ENCODE peak calls at places on chromosomes 1 and 21, in four cellular contexts. One of them, this sample, is unnamed.

GRCh38 chr21:32141009-32141357 is 137.9 kb downstream of the MIS18A start:
- DNase-seq in fibroblast of pulmonary artery: no peak
- DNase-seq in NCI-H345: no peak
- DNase-seq in iPS-NIHi11: no peak
- DNase-seq in this sample: no peak

GRCh38 chr21:45328198-45329087 is 40.7 kb upstream of the POFUT2 start:
- DNase-seq in fibroblast of pulmonary artery: no peak
- DNase-seq in NCI-H345: no peak
- DNase-seq in iPS-NIHi11: no peak
- DNase-seq in this sample: no peak

GRCh38 chr1:226419284-226419683 is 11.4 kb upstream of the PARP1 start:
- DNase-seq in fibroblast of pulmonary artery: no peak
- DNase-seq in NCI-H345: no peak
- DNase-seq in iPS-NIHi11: no peak
- DNase-seq in this sample: no peak

GRCh38 chr1:42128499-42128898 is 24.7 kb upstream of the GUCA2B start:
- DNase-seq in fibroblast of pulmonary artery: no peak
- DNase-seq in NCI-H345: no peak
- DNase-seq in iPS-NIHi11: no peak
- DNase-seq in this sample: no peak

GRCh38 chr21:39934895-39935294 is 67.7 kb downstream of the PCP4 start:
- DNase-seq in fibroblast of pulmonary artery: no peak
- DNase-seq in NCI-H345: no peak
- DNase-seq in iPS-NIHi11: no peak
- DNase-seq in this sample: no peak

GRCh38 chr21:10425856-10426255 is 95.5 kb upstream of the TPTE start:
- DNase-seq in fibroblast of pulmonary artery: no peak
- DNase-seq in NCI-H345: no peak
- DNase-seq in iPS-NIHi11: no peak
- DNase-seq in this sample: no peak

GRCh38 chr1:221768444-221769066 is 26.7 kb upstream of the DUSP10 start:
- DNase-seq in fibroblast of pulmonary artery: peak
- DNase-seq in NCI-H345: no peak
- DNase-seq in iPS-NIHi11: no peak
- DNase-seq in this sample: no peak

GRCh38 chr21:42498012-42498411 is 2.0 kb upstream of the RSPH1 start:
- DNase-seq in fibroblast of pulmonary artery: no peak
- DNase-seq in NCI-H345: no peak
- DNase-seq in iPS-NIHi11: no peak
- DNase-seq in this sample: no peak

GRCh38 chr1:198950036-198950435 is 311.2 kb downstream of the PTPRC start:
- DNase-seq in fibroblast of pulmonary artery: no peak
- DNase-seq in NCI-H345: no peak
- DNase-seq in iPS-NIHi11: no peak
- DNase-seq in this sample: no peak

GRCh38 chr1:66253330-66253921 is 280.5 kb upstream of the SGIP1 start:
- DNase-seq in fibroblast of pulmonary artery: peak
- DNase-seq in NCI-H345: peak
- DNase-seq in iPS-NIHi11: peak
- DNase-seq in this sample: no peak

GRCh38 chr1:154663656-154664055 is 55.7 kb upstream of the ADAR start:
- DNase-seq in fibroblast of pulmonary artery: no peak
- DNase-seq in NCI-H345: no peak
- DNase-seq in iPS-NIHi11: no peak
- DNase-seq in this sample: no peak

GRCh38 chr1:196355206-196355786 is 252.9 kb downstream of the KCNT2 start:
- DNase-seq in fibroblast of pulmonary artery: peak
- DNase-seq in NCI-H345: peak
- DNase-seq in iPS-NIHi11: no peak
- DNase-seq in this sample: peak

GRCh38 chr21:43305811-43306311 is 121.1 kb downstream of the SIK1 start:
- DNase-seq in fibroblast of pulmonary artery: no peak
- DNase-seq in NCI-H345: no peak
- DNase-seq in iPS-NIHi11: no peak
- DNase-seq in this sample: no peak

GRCh38 chr1:224456637-224456953 is 22.0 kb upstream of the WDR26 start:
- DNase-seq in fibroblast of pulmonary artery: no peak
- DNase-seq in NCI-H345: no peak
- DNase-seq in iPS-NIHi11: no peak
- DNase-seq in this sample: no peak

GRCh38 chr1:246492611-246493245 is 14.4 kb downstream of the SMYD3 start:
- DNase-seq in fibroblast of pulmonary artery: peak
- DNase-seq in NCI-H345: peak
- DNase-seq in iPS-NIHi11: peak
- DNase-seq in this sample: peak

GRCh38 chr1:180181048-180181447 is 26.4 kb downstream of the QSOX1 start:
- DNase-seq in fibroblast of pulmonary artery: peak
- DNase-seq in NCI-H345: peak
- DNase-seq in iPS-NIHi11: no peak
- DNase-seq in this sample: no peak

GRCh38 chr1:74629283-74629682 is 44.3 kb downstream of the ERICH3 start:
- DNase-seq in fibroblast of pulmonary artery: no peak
- DNase-seq in NCI-H345: peak
- DNase-seq in iPS-NIHi11: peak
- DNase-seq in this sample: no peak

GRCh38 chr1:6911974-6912373 is 126.7 kb downstream of the CAMTA1 start:
- DNase-seq in fibroblast of pulmonary artery: peak
- DNase-seq in NCI-H345: no peak
- DNase-seq in iPS-NIHi11: no peak
- DNase-seq in this sample: no peak

GRCh38 chr1:26037904-26038303 is 8.0 kb downstream of the SLC30A2 start:
- DNase-seq in fibroblast of pulmonary artery: no peak
- DNase-seq in NCI-H345: no peak
- DNase-seq in iPS-NIHi11: no peak
- DNase-seq in this sample: no peak

GRCh38 chr1:29673669-29674624 is 437.6 kb downstream of the PTPRU start:
- DNase-seq in fibroblast of pulmonary artery: no peak
- DNase-seq in NCI-H345: no peak
- DNase-seq in iPS-NIHi11: no peak
- DNase-seq in this sample: no peak

GRCh38 chr1:211737115-211738035 is 62.0 kb upstream of the NEK2 start:
- DNase-seq in fibroblast of pulmonary artery: no peak
- DNase-seq in NCI-H345: no peak
- DNase-seq in iPS-NIHi11: no peak
- DNase-seq in this sample: no peak

GRCh38 chr1:100354971-100355394 is 2.7 kb downstream of the CDC14A start:
- DNase-seq in fibroblast of pulmonary artery: peak
- DNase-seq in NCI-H345: peak
- DNase-seq in iPS-NIHi11: peak
- DNase-seq in this sample: no peak

GRCh38 chr1:207965602-207966387 is 54.9 kb upstream of the CD34 start:
- DNase-seq in fibroblast of pulmonary artery: no peak
- DNase-seq in NCI-H345: no peak
- DNase-seq in iPS-NIHi11: no peak
- DNase-seq in this sample: no peak

GRCh38 chr1:19067187-19067911 is 110.9 kb upstream of the IFFO2 start:
- DNase-seq in fibroblast of pulmonary artery: no peak
- DNase-seq in NCI-H345: peak
- DNase-seq in iPS-NIHi11: peak
- DNase-seq in this sample: no peak

GRCh38 chr1:169745015-169745861 is 11.4 kb upstream of the SELE start:
- DNase-seq in fibroblast of pulmonary artery: peak
- DNase-seq in NCI-H345: no peak
- DNase-seq in iPS-NIHi11: no peak
- DNase-seq in this sample: peak

GRCh38 chr1:203769505-203770343 is 4.7 kb downstream of the LAX1 start:
- DNase-seq in fibroblast of pulmonary artery: peak
- DNase-seq in NCI-H345: no peak
- DNase-seq in iPS-NIHi11: no peak
- DNase-seq in this sample: no peak

GRCh38 chr21:26177741-26178452 is 7.3 kb upstream of the APP start:
- DNase-seq in fibroblast of pulmonary artery: no peak
- DNase-seq in NCI-H345: no peak
- DNase-seq in iPS-NIHi11: no peak
- DNase-seq in this sample: no peak

GRCh38 chr1:171751208-171751607 is 9.3 kb upstream of the VAMP4 start:
- DNase-seq in fibroblast of pulmonary artery: no peak
- DNase-seq in NCI-H345: no peak
- DNase-seq in iPS-NIHi11: no peak
- DNase-seq in this sample: no peak

GRCh38 chr1:109969430-109969829 is 15.1 kb upstream of the AHCYL1 start:
- DNase-seq in fibroblast of pulmonary artery: peak
- DNase-seq in NCI-H345: no peak
- DNase-seq in iPS-NIHi11: no peak
- DNase-seq in this sample: no peak

This sample was measured in smooth muscle cell of the brain vasculature.